ENCODE peak calls at places on chromosomes 5 and 9, in nine cellular contexts. C, Y, D, B, U, P, Z, G and M are unnamed samples.

GRCh38 chr5:40410231-40410861 is 269.4 kb upstream of the PTGER4 start:
- DNase-seq in C (peak), Z (no peak), G (peak), Y (no peak), B (no peak), P (no peak), U (no peak), D (no peak), M (peak)

GRCh38 chr5:161312882-161313281 is 233.6 kb downstream of the GABRB2 start:
- DNase-seq in U (no peak), D (no peak), C (no peak), P (no peak), Z (no peak), Y (no peak), G (no peak), B (no peak), M (no peak)

GRCh38 chr9:19924090-19924489 is 135.3 kb upstream of the SLC24A2 start:
- DNase-seq in Y (no peak), B (no peak), D (no peak), C (no peak), U (no peak), P (no peak), G (no peak), Z (no peak), M (no peak)

GRCh38 chr5:76458492-76458863 is 55.4 kb downstream of the IQGAP2 start:
- DNase-seq in C (no peak), G (no peak), Z (no peak), Y (no peak), P (no peak), D (no peak), U (no peak), B (no peak), M (no peak)

GRCh38 chr9:127422787-127423186 is 1.4 kb upstream of the ZNF79 start:
- DNase-seq in B (no peak), U (no peak), P (no peak), Y (no peak), D (no peak), C (no peak), G (no peak), Z (no peak), M (no peak)

GRCh38 chr5:117095803-117096332 is 521.2 kb upstream of the SEMA6A start:
- DNase-seq in Z (no peak), B (peak), Y (no peak), C (no peak), U (no peak), P (no peak), D (no peak), G (no peak), M (no peak)

GRCh38 chr9:110977259-110977709 is 61.0 kb downstream of the LPAR1 start:
- DNase-seq in B (no peak), Y (peak), P (peak), U (no peak), Z (no peak), C (peak), D (no peak), G (no peak), M (no peak)

GRCh38 chr9:135262248-135262647 is 174.8 kb downstream of the OLFM1 start:
- DNase-seq in P (no peak), G (no peak), C (peak), D (no peak), Y (no peak), Z (no peak), B (no peak), U (no peak), M (no peak)

GRCh38 chr9:8857330-8858249 is 1058.0 kb upstream of the DMAC1 start:
- DNase-seq in Y (peak), U (no peak), G (peak), D (peak), B (peak), C (peak), Z (peak), P (peak), M (no peak)

GRCh38 chr5:98940586-98940985 is 11.8 kb upstream of the CHD1 start:
- DNase-seq in U (no peak), D (no peak), B (no peak), C (no peak), G (peak), P (no peak), Y (no peak), Z (no peak), M (no peak)

GRCh38 chr5:124706729-124707361 is 39.6 kb downstream of the ZNF608 start:
- DNase-seq in U (no peak), C (no peak), D (peak), B (peak), Y (peak), G (peak), Z (no peak), P (no peak), M (no peak)

GRCh38 chr9:86573886-86574285 is 219.7 kb upstream of the TUT7 start:
- DNase-seq in D (no peak), B (no peak), Z (no peak), P (no peak), U (no peak), C (no peak), G (no peak), Y (no peak), M (no peak)

GRCh38 chr5:129541648-129542251 is 81.7 kb downstream of the ADAMTS19 start:
- DNase-seq in C (peak), Y (no peak), G (no peak), D (no peak), P (peak), B (peak), Z (no peak), U (no peak), M (peak)

GRCh38 chr9:103837940-103838339 is 256.2 kb upstream of the SMC2 start:
- DNase-seq in G (no peak), B (no peak), U (no peak), D (no peak), Y (no peak), P (no peak), C (no peak), Z (no peak), M (no peak)

GRCh38 chr9:95277509-95277908 is 40.0 kb downstream of the FANCC start:
- DNase-seq in P (no peak), B (no peak), U (no peak), G (no peak), Y (no peak), D (no peak), C (no peak), Z (no peak), M (no peak)